ENCODE peak calls at places on chromosomes 5 and 9, in nine cellular contexts. K, J, D, M, A, F, T, L and C are unnamed samples.

GRCh38 chr5:159095882-159096554 is 3.7 kb downstream of the EBF1 start:
- DNase-seq in K (no peak), J (no peak), D (peak; percentile 54), M (no peak), A (no peak), F (no peak), T (no peak), L (no peak), C (no peak)

GRCh38 chr9:135605238-135605781 is 34.0 kb downstream of the GLT6D1 start:
- DNase-seq in K (no peak), J (peak; percentile 62), D (peak; percentile 41), M (peak; percentile 37), A (no peak), F (no peak), T (no peak), L (no peak), C (peak; percentile 32)

GRCh38 chr5:136193396-136193935 is 504 bp upstream of the SMIM32 start:
- DNase-seq in K (no peak), J (no peak), D (peak; percentile 48), M (no peak), A (no peak), F (no peak), T (no peak), L (no peak), C (no peak)

GRCh38 chr5:14900661-14901461 is 29.3 kb upstream of the ANKH start:
- DNase-seq in K (no peak), J (peak; percentile 79), D (no peak), M (no peak), A (peak; percentile 65), F (no peak), T (no peak), L (no peak), C (no peak)

GRCh38 chr5:176352116-176352878 is 9.3 kb downstream of the KIAA1191 start:
- DNase-seq in K (no peak), J (no peak), D (no peak), M (no peak), A (no peak), F (no peak), T (no peak), L (no peak), C (no peak)

GRCh38 chr5:109407913-109408312 is 1.9 kb downstream of the PJA2 start:
- DNase-seq in K (no peak), J (no peak), D (no peak), M (no peak), A (no peak), F (no peak), T (no peak), L (no peak), C (no peak)

GRCh38 chr5:181243020-181243520 is 636 bp downstream of the RACK1 start:
- DNase-seq in K (no peak), J (no peak), D (no peak), M (no peak), A (no peak), F (no peak), T (no peak), L (no peak), C (no peak)

GRCh38 chr5:65299841-65300240 is 181.9 kb downstream of the ADAMTS6 start:
- DNase-seq in K (no peak), J (no peak), D (no peak), M (no peak), A (no peak), F (no peak), T (peak; percentile 83), L (no peak), C (no peak)

GRCh38 chr9:123191660-123192059 is 76.7 kb downstream of the STRBP start:
- DNase-seq in K (no peak), J (no peak), D (no peak), M (no peak), A (no peak), F (no peak), T (no peak), L (no peak), C (no peak)

GRCh38 chr5:113378081-113378480 is 56.7 kb downstream of the TSSK1B start:
- DNase-seq in K (no peak), J (no peak), D (no peak), M (no peak), A (no peak), F (no peak), T (no peak), L (no peak), C (no peak)

GRCh38 chr9:89801723-89802680 is 197.2 kb downstream of the GADD45G start:
- DNase-seq in K (no peak), J (no peak), D (no peak), M (peak; percentile 46), A (no peak), F (no peak), T (no peak), L (peak; percentile 10), C (no peak)

GRCh38 chr5:73831066-73831465 is 205.1 kb downstream of the ARHGEF28 start:
- DNase-seq in K (no peak), J (no peak), D (no peak), M (no peak), A (no peak), F (no peak), T (no peak), L (no peak), C (no peak)

GRCh38 chr5:56686337-56687198 is 128.8 kb upstream of the MAP3K1 start:
- DNase-seq in K (no peak), J (no peak), D (no peak), M (no peak), A (no peak), F (peak; percentile 14), T (no peak), L (no peak), C (no peak)

GRCh38 chr5:173663810-173664526 is 47.5 kb upstream of the BOD1 start:
- DNase-seq in K (peak; percentile 43), J (peak; percentile 78), D (no peak), M (peak; percentile 72), A (peak; percentile 54), F (no peak), T (no peak), L (no peak), C (no peak)

GRCh38 chr5:87686018-87686417 is 273.3 kb upstream of the CCNH start:
- DNase-seq in K (no peak), J (no peak), D (no peak), M (no peak), A (no peak), F (no peak), T (no peak), L (no peak), C (no peak)

GRCh38 chr5:148915224-148915803 is 88.9 kb downstream of the ADRB2 start:
- DNase-seq in K (no peak), J (no peak), D (no peak), M (no peak), A (no peak), F (no peak), T (no peak), L (no peak), C (no peak)

GRCh38 chr5:160923431-160923830 is 71.4 kb upstream of the ATP10B start:
- DNase-seq in K (no peak), J (no peak), D (no peak), M (no peak), A (no peak), F (no peak), T (no peak), L (no peak), C (no peak)

GRCh38 chr5:113378486-113378885 is 56.3 kb downstream of the TSSK1B start:
- DNase-seq in K (no peak), J (no peak), D (no peak), M (no peak), A (no peak), F (no peak), T (no peak), L (no peak), C (no peak)

GRCh38 chr9:137114613-137115393 is at the start of gene DPP7:
- DNase-seq in K (peak; percentile 97), J (peak; percentile 89), D (peak; percentile 65), M (peak; percentile 85), A (peak; percentile 85), F (peak; percentile 80), T (no peak), L (peak; percentile 50), C (peak; percentile 89)

GRCh38 chr5:87185838-87186237 is 81.8 kb upstream of the RASA1 start:
- DNase-seq in K (no peak), J (no peak), D (no peak), M (no peak), A (no peak), F (no peak), T (no peak), L (no peak), C (no peak)

GRCh38 chr5:137478043-137478442 is 21.1 kb downstream of the SPOCK1 start:
- DNase-seq in K (no peak), J (no peak), D (no peak), M (no peak), A (no peak), F (no peak), T (no peak), L (no peak), C (no peak)

GRCh38 chr9:131818089-131818488 is 78.2 kb upstream of the RAPGEF1 start:
- DNase-seq in K (no peak), J (no peak), D (no peak), M (no peak), A (no peak), F (no peak), T (no peak), L (no peak), C (no peak)

GRCh38 chr9:89533396-89534187 is 35.7 kb upstream of the SEMA4D start:
- DNase-seq in K (no peak), J (no peak), D (no peak), M (peak; percentile 51), A (no peak), F (no peak), T (no peak), L (no peak), C (peak; percentile 46)

GRCh38 chr9:91163773-91164471 is 197.8 kb downstream of the AUH start:
- DNase-seq in K (no peak), J (no peak), D (no peak), M (peak; percentile 66), A (no peak), F (peak; percentile 35), T (no peak), L (no peak), C (no peak)

GRCh38 chr5:1155191-1156032 is 43.5 kb upstream of the SLC12A7 start:
- DNase-seq in K (no peak), J (no peak), D (no peak), M (no peak), A (no peak), F (no peak), T (no peak), L (no peak), C (no peak)

GRCh38 chr5:146529984-146530383 is 14.0 kb upstream of the GPR151 start:
- DNase-seq in K (peak; percentile 13), J (no peak), D (no peak), M (no peak), A (no peak), F (no peak), T (no peak), L (no peak), C (no peak)

GRCh38 chr5:168477060-168477459 is 9.2 kb upstream of the RARS1 start:
- DNase-seq in K (no peak), J (no peak), D (no peak), M (no peak), A (no peak), F (no peak), T (peak; percentile 53), L (no peak), C (no peak)

GRCh38 chr9:134863306-134863902 is 17.2 kb upstream of the FCN2 start:
- DNase-seq in K (no peak), J (no peak), D (no peak), M (no peak), A (no peak), F (no peak), T (no peak), L (no peak), C (no peak)